ENCODE peak calls at places on chromosomes 7 and 10, in five cellular contexts. V, Q, Y, F and N are unnamed samples.

GRCh38 chr10:23186178-23186577 is 5.9 kb upstream of the PTF1A start:
- DNase-seq in F (no peak), Q (no peak), V (no peak), Y (no peak), N (no peak)

GRCh38 chr7:79820387-79820786 is 314.2 kb upstream of the GNAI1 start:
- DNase-seq in Y (peak), V (peak), F (no peak), Q (no peak), N (no peak)

GRCh38 chr10:62059424-62059913 is 158.0 kb downstream of the ARID5B start:
- DNase-seq in V (no peak), Y (no peak), F (no peak), Q (no peak), N (no peak)

GRCh38 chr10:73780966-73781365 is 882 bp upstream of the CHCHD1 start:
- DNase-seq in F (no peak), Q (no peak), V (no peak), Y (no peak), N (no peak)

GRCh38 chr7:37930226-37930948 is 9.9 kb downstream of the EPDR1 start:
- DNase-seq in F (no peak), Q (no peak), V (no peak), Y (no peak), N (no peak)

GRCh38 chr7:19561121-19561805 is 147.6 kb downstream of the POLR1F start:
- DNase-seq in F (no peak), V (no peak), Y (no peak), Q (no peak), N (no peak)

GRCh38 chr10:112359606-112360307 is 14.2 kb upstream of the ACSL5 start:
- DNase-seq in Y (no peak), F (no peak), V (no peak), Q (no peak), N (no peak)

GRCh38 chr10:131790021-131790420 is 110.8 kb upstream of the PPP2R2D start:
- DNase-seq in V (no peak), Q (no peak), Y (no peak), F (no peak), N (no peak)

GRCh38 chr10:34655286-34656170 is 159.6 kb downstream of the PARD3 start:
- DNase-seq in Y (peak), F (no peak), Q (no peak), V (peak), N (peak)

GRCh38 chr7:77995717-77996116 is 197.1 kb downstream of the PHTF2 start:
- DNase-seq in Q (no peak), F (no peak), V (no peak), Y (no peak), N (no peak)